ENCODE peak calls at places on chromosome 4, in five cellular contexts. W, D, E, M and Z are unnamed samples. For H3K4me1 and H3K36me3, the result is how much of the 10 kb centered on the place peaks cover.

GRCh38 chr4:112327950-112328349 is 30.8 kb downstream of the ALPK1 start:
- DNase-seq in D (peak), M (no peak), E (no peak), W (peak), Z (no peak)

GRCh38 chr4:48483006-48483776 is at the start of gene SLC10A4:
- DNase-seq in D (no peak), E (no peak), W (peak), M (no peak), Z (no peak)

GRCh38 chr4:96227515-96227914 is 387.6 kb downstream of the PDHA2 start:
- DNase-seq in E (no peak), W (no peak), D (no peak), M (no peak), Z (no peak)

GRCh38 chr4:56218230-56218895 is 168.9 kb downstream of the AASDH start:
- DNase-seq in E (no peak), W (no peak), D (no peak), M (no peak), Z (no peak)

GRCh38 chr4:25913056-25913850 is 767 bp upstream of the SMIM20 start:
- DNase-seq in D (no peak), E (peak), M (peak), W (peak), Z (peak)

GRCh38 chr4:96016615-96017299 is 176.9 kb downstream of the PDHA2 start:
- DNase-seq in D (no peak), E (no peak), W (no peak), M (no peak), Z (no peak)

GRCh38 chr4:94504545-94504944 is 52.8 kb downstream of the PDLIM5 start:
- DNase-seq in E (no peak), W (no peak), D (no peak), M (no peak), Z (no peak)

GRCh38 chr4:147480891-147481576 is at the start of gene EDNRA:
- DNase-seq in E (peak), D (no peak), M (no peak), W (no peak), Z (no peak)

GRCh38 chr4:88211473-88212252 is 53.2 kb upstream of the ABCG2 start:
- DNase-seq in D (peak), E (no peak), W (no peak), M (peak), Z (peak)

GRCh38 chr4:75289843-75290616 is 224.2 kb downstream of the RCHY1 start:
- DNase-seq in M (peak), D (no peak), W (no peak), E (no peak), Z (no peak)

GRCh38 chr4:109434007-109434792 is 585 bp downstream of the SEC24B start:
- DNase-seq in D (peak), M (peak), E (peak), W (no peak), Z (no peak)

GRCh38 chr4:10753856-10754384 is 69.4 kb upstream of the CLNK start:
- DNase-seq in M (no peak), W (no peak), D (no peak), E (no peak), Z (no peak)

GRCh38 chr4:5052424-5052702 is 1.1 kb downstream of the STK32B start:
- DNase-seq in M (no peak), D (no peak), W (no peak), E (no peak), Z (no peak)

GRCh38 chr4:135239964-135240363 is 1038.4 kb upstream of the PABPC4L start:
- DNase-seq in D (no peak), M (no peak), W (no peak), E (no peak), Z (no peak)

GRCh38 chr4:151743894-151744293 is 16.9 kb downstream of the GATB start:
- DNase-seq in E (no peak), M (no peak), W (no peak), D (no peak), Z (no peak)

GRCh38 chr4:122716825-122717448 is 15.6 kb upstream of the BBS12 start:
- DNase-seq in M (peak), E (peak), D (peak), W (no peak), Z (peak)

GRCh38 chr4:183402771-183403170 is 41.7 kb upstream of the CDKN2AIP start:
- DNase-seq in W (no peak), M (no peak), D (no peak), E (no peak), Z (no peak)

GRCh38 chr4:101127176-101127790 is 220.0 kb downstream of the PPP3CA start:
- DNase-seq in E (no peak), W (no peak), M (no peak), D (no peak), Z (no peak)

GRCh38 chr4:10075953-10076391 is 40.6 kb downstream of the WDR1 start:
- DNase-seq in W (no peak), E (no peak), D (no peak), M (peak), Z (no peak)

GRCh38 chr4:53906786-53907185 is 157.6 kb downstream of the CHIC2 start:
- DNase-seq in W (no peak), E (no peak), M (no peak), D (no peak), Z (no peak)

GRCh38 chr4:89308161-89308500 is 531 bp upstream of the GPRIN3 start:
- DNase-seq in E (no peak), W (no peak), M (no peak), D (no peak), Z (peak)

GRCh38 chr4:110540606-110541440 is 64.9 kb downstream of the ENPEP start:
- DNase-seq in W (no peak), D (no peak), M (no peak), E (no peak), Z (no peak)

GRCh38 chr4:48651869-48652447 is 128.1 kb downstream of the FRYL start:
- DNase-seq in M (no peak), E (no peak), W (no peak), D (no peak), Z (no peak)

GRCh38 chr4:3440979-3441500 is 728 bp upstream of the HGFAC start:
- DNase-seq in D (no peak), W (no peak), M (no peak), E (peak), Z (no peak)

GRCh38 chr4:3437998-3438846 is 3.5 kb upstream of the HGFAC start:
- DNase-seq in D (no peak), W (no peak), E (peak), M (no peak), Z (no peak)

GRCh38 chr4:3438847-3439180 is 3.0 kb upstream of the HGFAC start:
- DNase-seq in E (peak), M (no peak), D (no peak), W (no peak), Z (no peak)

GRCh38 chr4:3440011-3440410 is 1.8 kb upstream of the HGFAC start:
- DNase-seq in W (no peak), M (no peak), D (no peak), E (peak), Z (no peak)

DNA sequence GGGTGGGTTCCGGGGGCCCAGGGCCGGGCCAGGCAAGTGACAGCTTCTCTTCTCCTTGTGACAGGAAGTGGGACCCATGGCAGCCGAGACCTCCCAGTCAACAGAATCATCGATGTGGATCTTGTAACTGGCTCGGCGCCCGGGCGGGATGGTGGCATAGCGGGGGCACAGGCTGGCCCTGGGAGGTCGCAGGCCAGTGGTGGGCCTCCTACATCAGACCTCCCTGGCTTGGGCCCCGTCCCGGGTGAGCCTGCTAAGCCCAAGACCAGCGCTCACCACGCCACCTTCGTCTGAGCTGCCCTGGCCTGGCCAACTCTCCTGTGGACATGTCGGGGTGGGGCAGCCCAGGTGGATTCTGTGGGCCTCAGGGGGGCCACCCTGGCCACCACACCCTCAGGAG is 2.4 kb upstream of the HGFAC start:
- DNase-seq in M (no peak), W (no peak), D (no peak), E (peak), Z (no peak)
- H3K4me1 ChIP-seq in M (under half), W (under half), D (under half), E (under half), Z (under half)

DNA sequence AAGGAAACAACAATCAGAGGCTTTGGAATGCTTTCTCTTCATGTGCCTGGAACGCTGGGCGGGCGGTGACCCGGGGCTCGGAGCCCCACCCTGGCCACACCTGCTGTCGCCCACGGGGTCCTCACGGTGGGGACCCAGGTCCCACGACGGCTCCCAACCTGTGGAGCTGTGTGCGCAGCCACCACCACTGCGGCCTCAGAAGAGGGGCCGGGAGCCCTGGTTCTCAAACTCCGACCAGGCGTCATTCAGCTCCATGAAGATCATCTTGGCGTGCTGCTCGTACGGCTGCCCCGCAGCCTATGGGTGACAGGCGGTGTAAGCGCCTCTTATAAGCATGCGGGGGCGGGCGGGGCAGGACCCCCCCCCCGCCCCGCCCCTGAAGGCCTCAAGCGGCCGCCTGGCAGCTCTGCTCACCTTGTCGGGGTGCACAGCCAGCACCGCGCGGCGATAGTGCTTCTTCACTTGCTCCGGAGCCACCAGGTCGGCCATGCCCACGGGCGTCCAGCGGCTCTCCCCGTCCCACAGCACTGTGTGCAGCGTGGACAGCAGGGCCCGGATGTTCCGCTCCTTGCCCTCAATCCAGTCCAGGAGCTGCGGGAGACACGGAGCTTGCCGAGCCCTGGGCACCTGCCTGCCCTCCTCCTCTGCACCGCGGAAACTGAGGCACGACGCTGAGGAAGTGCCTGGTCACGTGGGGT is 23.7 kb upstream of the CPLX1 start:
- DNase-seq in E (no peak), D (no peak), W (peak), M (no peak), Z (no peak)
- H3K36me3 ChIP-seq in E (under half), D (under half), W (under half), M (half or more), Z (under half)

GRCh38 chr4:128525939-128526630 is 238.5 kb upstream of the PGRMC2 start:
- DNase-seq in W (no peak), E (no peak), M (no peak), D (no peak), Z (no peak)

GRCh38 chr4:128525387-128525786 is 237.8 kb upstream of the PGRMC2 start:
- DNase-seq in E (no peak), W (no peak), M (no peak), D (no peak), Z (no peak)

GRCh38 chr4:128528793-128529553 is 241.4 kb upstream of the PGRMC2 start:
- DNase-seq in W (no peak), E (no peak), D (no peak), M (no peak), Z (no peak)

GRCh38 chr4:128528177-128528576 is 240.6 kb upstream of the PGRMC2 start:
- DNase-seq in M (no peak), D (no peak), W (no peak), E (no peak), Z (no peak)

GRCh38 chr4:128527356-128527755 is 239.7 kb upstream of the PGRMC2 start:
- DNase-seq in D (no peak), W (no peak), M (no peak), E (no peak), Z (no peak)
- H3K4me1 ChIP-seq in D (under half), W (under half), M (under half), E (under half), Z (under half)

DNA sequence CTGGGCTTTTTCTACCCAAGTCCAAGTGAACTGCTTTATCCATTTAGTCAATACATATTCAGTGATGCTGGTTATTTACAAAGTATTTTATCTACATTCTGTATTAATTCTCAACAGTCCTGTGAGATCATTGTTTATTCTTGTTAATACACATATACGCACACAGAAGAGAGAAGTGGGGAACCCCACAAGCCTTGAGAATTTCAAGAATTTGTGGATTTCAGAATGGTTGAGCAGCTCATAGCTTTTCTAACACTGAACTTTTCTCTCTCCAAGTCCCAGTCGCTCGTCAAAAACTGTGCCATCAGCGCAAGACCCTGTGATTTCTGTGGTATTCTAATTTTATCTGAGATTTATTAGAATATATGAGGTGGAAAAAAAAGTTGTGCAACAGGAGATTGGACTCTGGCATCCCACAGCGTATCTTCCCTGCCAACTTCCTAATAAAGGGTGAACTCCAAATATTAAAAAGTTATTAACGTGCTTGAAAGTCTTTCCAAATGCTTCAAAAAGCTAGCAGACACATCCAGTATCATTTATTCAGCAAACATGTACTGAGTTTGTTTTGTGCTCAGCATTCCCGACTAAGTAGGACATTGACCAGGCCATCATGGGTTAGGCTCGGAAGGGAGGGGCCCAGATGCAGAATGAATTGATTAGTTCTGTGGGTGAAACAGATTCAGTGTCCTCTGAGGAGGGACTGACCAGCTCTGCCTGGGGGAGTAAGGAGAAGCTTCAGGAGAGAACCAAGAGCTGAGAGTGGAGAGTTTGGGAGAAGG is 165.6 kb downstream of the CBR4 start:
- DNase-seq in D (no peak), E (no peak), M (no peak), W (no peak), Z (no peak)
- H3K36me3 ChIP-seq in D (under half), E (under half), M (under half), W (under half), Z (under half)

DNA sequence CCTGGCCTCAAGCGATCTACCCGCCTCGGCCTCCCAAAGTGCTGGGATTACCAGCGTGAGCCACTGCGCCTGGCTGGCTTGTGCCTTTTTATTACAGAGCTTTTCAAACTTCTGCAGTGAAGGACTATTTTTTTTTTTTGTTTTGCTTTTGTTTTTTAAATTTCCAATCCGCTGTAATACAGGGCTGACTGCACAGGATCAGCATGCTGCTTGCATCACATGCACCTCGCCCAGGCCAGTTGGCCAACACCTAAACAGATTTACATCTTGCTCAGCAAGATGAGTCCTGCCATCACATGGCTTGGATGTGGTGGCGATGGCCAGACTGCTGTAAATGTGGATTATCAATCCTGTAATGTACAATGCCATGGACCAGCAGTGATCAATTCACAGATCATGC is 99.4 kb upstream of the LIMCH1 start:
- DNase-seq in M (no peak), W (no peak), D (no peak), E (no peak), Z (no peak)
- H3K4me1 ChIP-seq in M (under half), W (under half), D (under half), E (under half), Z (under half)

DNA sequence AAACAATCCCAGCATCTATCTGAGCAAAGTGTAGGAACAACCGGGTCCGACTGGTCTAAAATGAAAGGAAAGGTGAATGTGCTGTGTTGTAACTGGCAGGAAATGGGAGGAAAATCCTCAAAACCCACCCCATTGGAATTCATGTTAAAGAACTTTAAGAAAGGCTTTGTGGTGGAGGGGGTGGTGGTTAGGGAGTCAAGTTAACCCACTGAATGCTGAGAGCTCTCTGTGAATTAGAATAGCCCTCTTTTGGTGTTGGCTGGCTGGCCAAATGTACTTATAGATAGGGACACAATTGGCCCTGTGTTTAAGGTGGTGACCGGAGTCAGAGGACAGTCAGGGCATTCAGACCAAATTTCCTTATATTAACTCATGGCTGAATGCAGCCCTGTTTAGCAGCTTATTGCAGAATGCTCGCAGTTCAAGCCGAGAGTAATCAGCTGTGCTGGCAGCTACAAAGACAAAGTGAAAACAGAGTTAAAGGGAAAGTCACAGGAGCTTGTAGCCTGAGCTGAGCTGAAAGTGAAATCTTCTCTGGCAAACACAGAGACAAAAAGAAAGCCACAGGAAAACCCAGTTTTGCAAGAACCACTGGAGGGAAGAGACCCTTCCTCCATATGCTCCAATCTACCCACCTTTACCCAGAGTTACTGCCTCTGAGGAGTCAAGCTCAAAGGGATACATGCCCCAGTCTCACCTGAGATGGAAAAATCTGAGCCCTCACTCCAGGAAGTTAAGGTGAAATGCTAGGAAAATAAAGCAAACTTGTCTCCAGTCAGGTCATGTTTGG is 38.5 kb upstream of the UGT2B7 start:
- DNase-seq in D (no peak), E (no peak), W (no peak), M (peak), Z (no peak)
- H3K36me3 ChIP-seq in D (under half), E (under half), W (under half), M (under half), Z (under half)